ENCODE peak calls at places on chromosomes 16 and 17, in eight cellular contexts. M is transverse colon; I is small intestine; T is colonic mucosa; P is CD4-positive, alpha-beta memory T cell; F is esophagus muscularis mucosa; J is mammary epithelial cell; K is ovary. S is an unnamed sample. For H3K36me3, the result is how much of the 10 kb centered on the place peaks cover.

GRCh38 chr17:1294157-1294717 is 14.8 kb downstream of the TRARG1 start:
- DNase-seq in M (peak), I (peak), T (peak), P (peak), F (no peak), J (no peak), K (no peak), S (no peak)

GRCh38 chr16:80080287-80080851 is 460.4 kb upstream of the DYNLRB2 start:
- DNase-seq in M (no peak), I (peak), T (no peak), P (no peak), F (no peak), J (no peak), K (no peak), S (peak)

GRCh38 chr16:88941051-88941932 is 35.7 kb downstream of the CBFA2T3 start:
- DNase-seq in M (peak), I (no peak), T (no peak), P (no peak), F (no peak), J (no peak), K (no peak), S (no peak)

GRCh38 chr17:82297804-82298537 is 19.4 kb downstream of the CD7 start:
- DNase-seq in M (peak), I (peak), T (peak), P (peak), F (peak), J (peak), K (peak), S (peak)

GRCh38 chr17:78958556-78959191 is 21.0 kb downstream of the LGALS3BP start:
- DNase-seq in M (peak), I (peak), T (no peak), P (no peak), F (no peak), J (no peak), K (peak), S (no peak)

GRCh38 chr16:82993874-82994375 is 367.2 kb downstream of the CDH13 start:
- DNase-seq in M (no peak), I (no peak), T (no peak), P (no peak), F (no peak), J (no peak), K (no peak), S (no peak)

GRCh38 chr17:11135819-11136218 is 105.2 kb upstream of the SHISA6 start:
- DNase-seq in M (no peak), I (no peak), T (no peak), P (no peak), F (no peak), J (no peak), K (no peak), S (no peak)

GRCh38 chr17:36728030-36728991 is 126.9 kb downstream of the MRM1 start:
- DNase-seq in M (no peak), I (no peak), T (no peak), P (no peak), F (no peak), J (no peak), K (no peak), S (no peak)

DNA sequence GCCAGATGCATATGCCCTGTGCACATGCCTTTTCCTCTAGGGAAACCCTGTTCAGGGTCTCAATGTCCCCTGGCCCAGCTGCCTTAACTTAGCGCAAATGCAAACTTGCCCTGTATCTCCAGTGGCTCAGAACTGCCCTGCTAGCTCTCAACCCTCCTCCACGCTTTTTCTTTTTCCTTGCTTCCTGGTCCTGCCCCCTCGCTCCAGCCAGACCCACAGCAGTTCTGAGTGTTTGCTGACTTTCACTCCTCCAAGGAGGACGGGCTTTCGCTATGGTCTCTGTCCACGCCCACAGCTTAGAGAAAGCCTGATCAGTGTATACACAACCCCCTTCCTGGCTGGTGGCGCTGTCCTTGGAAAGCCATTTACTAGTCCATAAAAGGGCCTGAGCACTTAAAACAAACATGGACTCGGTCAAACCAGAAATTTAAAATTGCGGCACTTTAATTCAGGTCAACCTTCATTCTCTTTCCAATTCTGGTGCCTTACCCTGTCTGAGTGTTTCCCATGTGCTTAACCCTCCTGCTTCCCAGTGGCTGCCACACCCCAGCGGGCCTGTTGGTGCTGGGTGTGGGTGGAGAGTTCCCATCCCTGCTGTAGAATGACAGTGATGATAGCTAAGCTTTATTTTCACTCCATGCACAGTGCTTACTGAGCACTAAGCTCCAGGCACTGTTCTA is 15.6 kb upstream of the TMEM98 start:
- DNase-seq in M (peak), I (peak), T (peak), P (no peak), F (peak), J (no peak), K (peak), S (peak)
- H3K4me3 ChIP-seq in M (no peak), I (no peak), T (no peak), P (no peak), F (peak), J (no peak), K (no peak), S (no peak)

DNA sequence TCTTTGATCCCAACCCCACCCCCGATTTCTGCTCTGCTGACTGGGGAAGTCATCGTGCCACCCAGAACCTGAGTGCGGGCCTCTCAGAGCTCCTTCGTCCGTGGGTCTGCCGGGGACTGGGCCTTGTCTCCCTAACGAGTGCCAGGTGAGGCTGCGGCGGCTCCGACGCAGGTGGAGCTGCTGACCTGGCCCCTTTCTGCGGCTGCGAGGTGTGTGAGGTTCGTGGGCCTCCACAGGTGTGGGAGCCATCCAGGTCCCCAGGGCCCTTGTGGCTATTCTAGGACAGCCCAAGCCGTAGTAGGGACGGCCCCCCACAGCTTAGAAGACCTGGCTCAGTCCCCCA is 3.0 kb downstream of the UBE2I start:
- DNase-seq in M (no peak), I (no peak), T (no peak), P (no peak), F (no peak), J (no peak), K (no peak), S (no peak)
- H3K36me3 ChIP-seq in M (under half), I (under half), T (under half), P (under half), F (under half), J (under half), K (under half), S (under half)

DNA sequence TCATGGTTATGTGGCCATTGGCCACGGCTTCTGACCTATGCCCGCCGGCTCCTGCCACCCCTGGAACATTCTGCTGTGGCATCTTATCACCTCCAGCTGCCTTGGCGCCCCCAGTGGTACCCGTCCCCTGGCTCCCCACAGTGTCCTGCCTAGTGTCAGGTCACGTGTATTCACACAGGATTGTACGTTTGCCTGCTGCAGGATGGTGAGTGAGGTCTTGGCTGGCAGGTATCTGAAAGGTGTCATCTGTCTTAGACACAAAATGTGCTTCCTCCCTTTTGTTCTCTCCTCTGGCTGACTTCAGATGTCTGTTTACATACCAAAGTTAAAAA is 24.9 kb downstream of the DBNDD1 start:
- DNase-seq in M (no peak), I (no peak), T (no peak), P (no peak), F (no peak), J (no peak), K (no peak), S (no peak)
- H3K4me3 ChIP-seq in M (no peak), I (no peak), T (no peak), P (no peak), F (no peak), J (no peak), K (no peak), S (no peak)

GRCh38 chr16:67396775-67397450 is 3.6 kb upstream of the TPPP3 start:
- DNase-seq in M (no peak), I (no peak), T (no peak), P (no peak), F (no peak), J (no peak), K (no peak), S (no peak)

GRCh38 chr16:67396159-67396774 is 3.0 kb upstream of the TPPP3 start:
- DNase-seq in M (peak), I (peak), T (peak), P (no peak), F (no peak), J (peak), K (peak), S (peak)

GRCh38 chr16:67394271-67395104 is 1.2 kb upstream of the TPPP3 start:
- DNase-seq in M (no peak), I (no peak), T (no peak), P (no peak), F (no peak), J (no peak), K (peak), S (no peak)

GRCh38 chr16:67395105-67395457 is 1.8 kb upstream of the TPPP3 start:
- DNase-seq in M (no peak), I (no peak), T (no peak), P (no peak), F (no peak), J (no peak), K (no peak), S (no peak)

GRCh38 chr16:67395458-67396158 is 2.3 kb upstream of the TPPP3 start:
- DNase-seq in M (no peak), I (no peak), T (no peak), P (no peak), F (no peak), J (peak), K (no peak), S (peak)
- H3K36me3 ChIP-seq in M (under half), I (under half), T (under half), P (under half), F (under half), J (under half), K (under half), S (under half)

S was measured in bronchial epithelial cell.